ENCODE peak calls at places on chromosomes 5 and 9, in nine cellular contexts. P is activated naive CD8-positive, alpha-beta T cell treated with anti-CD3 and anti-CD28 coated beads, Interleukin-2, amount 50 U/mL, for 24 hours; H is activated gamma-delta T cell treated with Interleukin-2 at 50 U/mL for 16 hours; F is activated T-helper 1 cell treated with Interleukin-2 at 50 U/mL for 16 hours; N is EH; K is GM03348; U is prostate gland; X is kidney tubule cell; E is iris pigment epithelial cell. A is an unnamed sample.

GRCh38 chr9:34956648-34957047 is 1.4 kb upstream of the PHF24 start:
- DNase-seq in U (no peak), P (no peak), X (no peak), E (no peak), F (no peak), K (no peak), N (no peak), H (no peak), A (no peak)

GRCh38 chr9:101381118-101381517 is 3.7 kb downstream of the BAAT start:
- DNase-seq in E (no peak), X (no peak), K (no peak), U (no peak), P (no peak), N (no peak), H (no peak), F (no peak), A (no peak)

GRCh38 chr5:138408023-138408422 is 30.8 kb upstream of the REEP2 start:
- DNase-seq in N (no peak), K (no peak), F (no peak), X (no peak), P (peak), U (no peak), H (no peak), E (peak), A (no peak)

GRCh38 chr9:34027845-34028574 is 20.7 kb downstream of the UBAP2 start:
- DNase-seq in H (no peak), X (no peak), E (no peak), N (no peak), F (no peak), K (no peak), U (no peak), P (no peak), A (peak)

GRCh38 chr9:133187561-133188005 is 21.5 kb downstream of the OBP2B start:
- DNase-seq in N (no peak), X (no peak), E (no peak), P (no peak), F (no peak), K (no peak), U (no peak), H (no peak), A (no peak)

GRCh38 chr9:545480-545879 is 296.0 kb upstream of the DMRT1 start:
- DNase-seq in H (no peak), P (no peak), U (no peak), F (no peak), X (no peak), K (no peak), N (no peak), E (no peak), A (no peak)

GRCh38 chr9:14309403-14309802 is 4.5 kb downstream of the NFIB start:
- DNase-seq in U (no peak), F (no peak), K (no peak), E (peak), H (no peak), X (peak), P (no peak), N (no peak), A (peak)

GRCh38 chr9:70053864-70054263 is 10.2 kb downstream of the MAMDC2 start:
- DNase-seq in F (no peak), E (no peak), K (no peak), X (peak), N (no peak), U (peak), P (no peak), H (no peak), A (peak)

GRCh38 chr9:34651876-34652602 is at the start of gene IL11RA:
- DNase-seq in K (peak), F (no peak), P (peak), E (peak), U (peak), N (peak), X (peak), H (no peak), A (peak)

GRCh38 chr5:83473344-83474169 is 2.0 kb downstream of the VCAN start:
- DNase-seq in N (peak), K (peak), F (no peak), H (peak), X (peak), U (peak), E (peak), P (peak), A (peak)

GRCh38 chr9:125889122-125889523 is 141.9 kb downstream of the PBX3 start:
- DNase-seq in F (no peak), P (peak), N (peak), U (no peak), K (peak), E (no peak), H (no peak), X (no peak), A (no peak)

GRCh38 chr9:86604741-86605140 is 250.5 kb upstream of the TUT7 start:
- DNase-seq in U (no peak), H (no peak), E (no peak), X (no peak), N (peak), K (peak), F (no peak), P (no peak), A (no peak)

GRCh38 chr5:32047056-32047455 is 127.1 kb downstream of the GOLPH3 start:
- DNase-seq in E (no peak), H (no peak), U (no peak), K (no peak), X (no peak), P (no peak), F (no peak), N (peak), A (no peak)

GRCh38 chr9:134488901-134489280 is 152.7 kb upstream of the COL5A1 start:
- DNase-seq in P (no peak), X (no peak), H (no peak), N (no peak), F (no peak), E (no peak), K (no peak), U (no peak), A (no peak)

GRCh38 chr5:27140831-27141230 is 102.4 kb upstream of the CDH9 start:
- DNase-seq in U (no peak), N (no peak), X (peak), E (peak), P (no peak), F (no peak), K (no peak), H (no peak), A (peak)

GRCh38 chr9:87063246-87063645 is 115.9 kb upstream of the GAS1 start:
- DNase-seq in K (peak), U (no peak), P (no peak), E (peak), F (no peak), H (no peak), X (no peak), N (peak), A (peak)

GRCh38 chr5:116076496-116076895 is 8.3 kb upstream of the COMMD10 start:
- DNase-seq in K (no peak), N (no peak), F (no peak), U (no peak), E (no peak), H (no peak), X (no peak), P (peak), A (no peak)

GRCh38 chr5:174735498-174736350 is 11.3 kb downstream of the MSX2 start:
- DNase-seq in U (peak), P (no peak), N (no peak), K (no peak), H (no peak), X (peak), E (no peak), F (no peak), A (no peak)

GRCh38 chr9:4680750-4681149 is 1.4 kb downstream of the CDC37L1 start:
- DNase-seq in N (peak), X (peak), H (no peak), P (no peak), K (peak), U (no peak), F (no peak), E (peak), A (peak)

GRCh38 chr9:133107961-133108793 is 12.9 kb downstream of the RALGDS start:
- DNase-seq in F (no peak), K (no peak), X (no peak), U (no peak), P (no peak), N (no peak), H (no peak), E (no peak), A (no peak)

GRCh38 chr9:128929560-128929959 is 8.8 kb downstream of the PHYHD1 start:
- DNase-seq in X (no peak), U (no peak), N (no peak), K (no peak), H (no peak), E (no peak), P (no peak), F (no peak), A (no peak)

GRCh38 chr5:110342683-110343082 is 383.8 kb downstream of the TMEM232 start:
- DNase-seq in K (no peak), U (no peak), P (no peak), F (no peak), H (no peak), E (no peak), X (no peak), N (no peak), A (no peak)

GRCh38 chr5:131193106-131193505 is 22.4 kb downstream of the LYRM7 start:
- DNase-seq in P (no peak), N (peak), K (no peak), U (no peak), X (no peak), F (no peak), E (peak), H (no peak), A (no peak)